ENCODE peak calls at places on chromosomes 16 and 17, in five cellular contexts. One of them, this sample, is unnamed.
A peak's percentile ranks its signal among the peaks of the same experiment; 100 is the strongest.

GRCh38 chr17:16407911-16408588 is 7.3 kb upstream of the TRPV2 start:
- DNase-seq in CD8-positive, alpha-beta memory T cell: no peak
- DNase-seq in mesenchymal stem cell: peak; percentile 75
- DNase-seq in BJ: no peak
- DNase-seq in SK-N-SH: peak; percentile 76
- DNase-seq in this sample: peak; percentile 64

GRCh38 chr16:17416461-17417221 is 54.1 kb downstream of the XYLT1 start:
- DNase-seq in CD8-positive, alpha-beta memory T cell: peak; percentile 51
- DNase-seq in mesenchymal stem cell: no peak
- DNase-seq in BJ: no peak
- DNase-seq in SK-N-SH: peak; percentile 32
- DNase-seq in this sample: no peak

GRCh38 chr17:17176341-17176740 is 29.8 kb downstream of the PLD6 start:
- DNase-seq in CD8-positive, alpha-beta memory T cell: no peak
- DNase-seq in mesenchymal stem cell: no peak
- DNase-seq in BJ: no peak
- DNase-seq in SK-N-SH: no peak
- DNase-seq in this sample: no peak

GRCh38 chr17:65527857-65528591 is 33.4 kb downstream of the AXIN2 start:
- DNase-seq in CD8-positive, alpha-beta memory T cell: no peak
- DNase-seq in mesenchymal stem cell: no peak
- DNase-seq in BJ: no peak
- DNase-seq in SK-N-SH: no peak
- DNase-seq in this sample: no peak

GRCh38 chr17:36485805-36486203 is 677 bp upstream of the ZNHIT3 start:
- DNase-seq in CD8-positive, alpha-beta memory T cell: no peak
- DNase-seq in mesenchymal stem cell: no peak
- DNase-seq in BJ: no peak
- DNase-seq in SK-N-SH: no peak
- DNase-seq in this sample: no peak

GRCh38 chr16:9090101-9090959 is 1.1 kb upstream of the HAPSTR1 start:
- DNase-seq in CD8-positive, alpha-beta memory T cell: peak; percentile 57
- DNase-seq in mesenchymal stem cell: peak; percentile 40
- DNase-seq in BJ: no peak
- DNase-seq in SK-N-SH: peak; percentile 72
- DNase-seq in this sample: no peak

GRCh38 chr16:57538235-57538711 is 1.9 kb upstream of the CCDC102A start:
- DNase-seq in CD8-positive, alpha-beta memory T cell: no peak
- DNase-seq in mesenchymal stem cell: no peak
- DNase-seq in BJ: no peak
- DNase-seq in SK-N-SH: no peak
- DNase-seq in this sample: no peak

GRCh38 chr16:17365591-17366298 is 105.0 kb downstream of the XYLT1 start:
- DNase-seq in CD8-positive, alpha-beta memory T cell: no peak
- DNase-seq in mesenchymal stem cell: no peak
- DNase-seq in BJ: no peak
- DNase-seq in SK-N-SH: no peak
- DNase-seq in this sample: no peak

GRCh38 chr17:36072431-36073121 is 8.5 kb downstream of the CCL18 start:
- DNase-seq in CD8-positive, alpha-beta memory T cell: peak; percentile 27
- DNase-seq in mesenchymal stem cell: peak; percentile 33
- DNase-seq in BJ: no peak
- DNase-seq in SK-N-SH: peak; percentile 62
- DNase-seq in this sample: peak; percentile 31

GRCh38 chr17:28193241-28193640 is 125.8 kb upstream of the TMEM97 start:
- DNase-seq in CD8-positive, alpha-beta memory T cell: no peak
- DNase-seq in mesenchymal stem cell: no peak
- DNase-seq in BJ: no peak
- DNase-seq in SK-N-SH: no peak
- DNase-seq in this sample: peak; percentile 14

GRCh38 chr16:19131809-19132777 is 18.3 kb downstream of the ITPRIPL2 start:
- DNase-seq in CD8-positive, alpha-beta memory T cell: no peak
- DNase-seq in mesenchymal stem cell: peak; percentile 72
- DNase-seq in BJ: no peak
- DNase-seq in SK-N-SH: no peak
- DNase-seq in this sample: no peak

GRCh38 chr17:17971431-17972125 is 622 bp downstream of the TOM1L2 start:
- DNase-seq in CD8-positive, alpha-beta memory T cell: peak; percentile 21
- DNase-seq in mesenchymal stem cell: peak; percentile 22
- DNase-seq in BJ: no peak
- DNase-seq in SK-N-SH: peak; percentile 52
- DNase-seq in this sample: no peak

GRCh38 chr17:76546556-76547182 is 6.8 kb downstream of the PRCD start:
- DNase-seq in CD8-positive, alpha-beta memory T cell: no peak
- DNase-seq in mesenchymal stem cell: peak; percentile 94
- DNase-seq in BJ: no peak
- DNase-seq in SK-N-SH: peak; percentile 23
- DNase-seq in this sample: peak; percentile 91

GRCh38 chr16:15899538-15900100 is 11.2 kb upstream of the CEP20 start:
- DNase-seq in CD8-positive, alpha-beta memory T cell: no peak
- DNase-seq in mesenchymal stem cell: peak; percentile 56
- DNase-seq in BJ: peak; percentile 30
- DNase-seq in SK-N-SH: no peak
- DNase-seq in this sample: peak; percentile 99

GRCh38 chr17:14329900-14330491 is 29.1 kb downstream of the HS3ST3B1 start:
- DNase-seq in CD8-positive, alpha-beta memory T cell: no peak
- DNase-seq in mesenchymal stem cell: no peak
- DNase-seq in BJ: no peak
- DNase-seq in SK-N-SH: no peak
- DNase-seq in this sample: no peak

GRCh38 chr16:72013389-72013788 is 4.8 kb downstream of the DHODH start:
- DNase-seq in CD8-positive, alpha-beta memory T cell: no peak
- DNase-seq in mesenchymal stem cell: no peak
- DNase-seq in BJ: no peak
- DNase-seq in SK-N-SH: no peak
- DNase-seq in this sample: peak; percentile 92

GRCh38 chr16:35908942-35909341 is 2449.5 kb downstream of the TP53TG3F start:
- DNase-seq in CD8-positive, alpha-beta memory T cell: no peak
- DNase-seq in mesenchymal stem cell: no peak
- DNase-seq in BJ: no peak
- DNase-seq in SK-N-SH: peak; percentile 1
- DNase-seq in this sample: no peak

GRCh38 chr16:57358527-57359095 is at the start of gene CCL22:
- DNase-seq in CD8-positive, alpha-beta memory T cell: no peak
- DNase-seq in mesenchymal stem cell: no peak
- DNase-seq in BJ: no peak
- DNase-seq in SK-N-SH: no peak
- DNase-seq in this sample: peak; percentile 68

GRCh38 chr16:53982631-53983042 is 278.7 kb downstream of the FTO start:
- DNase-seq in CD8-positive, alpha-beta memory T cell: no peak
- DNase-seq in mesenchymal stem cell: no peak
- DNase-seq in BJ: no peak
- DNase-seq in SK-N-SH: no peak
- DNase-seq in this sample: peak; percentile 45

GRCh38 chr17:82880620-82881019 is 40.8 kb upstream of the ZNF750 start:
- DNase-seq in CD8-positive, alpha-beta memory T cell: no peak
- DNase-seq in mesenchymal stem cell: no peak
- DNase-seq in BJ: no peak
- DNase-seq in SK-N-SH: no peak
- DNase-seq in this sample: no peak

GRCh38 chr17:6534846-6535514 is 21.4 kb downstream of the PITPNM3 start:
- DNase-seq in CD8-positive, alpha-beta memory T cell: no peak
- DNase-seq in mesenchymal stem cell: no peak
- DNase-seq in BJ: no peak
- DNase-seq in SK-N-SH: no peak
- DNase-seq in this sample: no peak

GRCh38 chr16:75591001-75591852 is 25.0 kb downstream of the GABARAPL2 start:
- DNase-seq in CD8-positive, alpha-beta memory T cell: no peak
- DNase-seq in mesenchymal stem cell: peak; percentile 47
- DNase-seq in BJ: peak; percentile 54
- DNase-seq in SK-N-SH: peak; percentile 54
- DNase-seq in this sample: peak; percentile 12

GRCh38 chr17:82848022-82848592 is 8.3 kb upstream of the ZNF750 start:
- DNase-seq in CD8-positive, alpha-beta memory T cell: peak; percentile 23
- DNase-seq in mesenchymal stem cell: no peak
- DNase-seq in BJ: no peak
- DNase-seq in SK-N-SH: no peak
- DNase-seq in this sample: peak; percentile 95

GRCh38 chr16:66441586-66442375 is 14.7 kb downstream of the BEAN1 start:
- DNase-seq in CD8-positive, alpha-beta memory T cell: no peak
- DNase-seq in mesenchymal stem cell: no peak
- DNase-seq in BJ: no peak
- DNase-seq in SK-N-SH: no peak
- DNase-seq in this sample: peak; percentile 61

GRCh38 chr16:67968440-67969285 is at the start of gene SLC12A4:
- DNase-seq in CD8-positive, alpha-beta memory T cell: peak; percentile 87
- DNase-seq in mesenchymal stem cell: peak; percentile 85
- DNase-seq in BJ: peak; percentile 18
- DNase-seq in SK-N-SH: peak; percentile 99
- DNase-seq in this sample: peak; percentile 68

GRCh38 chr17:17498606-17499301 is 2.6 kb upstream of the RASD1 start:
- DNase-seq in CD8-positive, alpha-beta memory T cell: no peak
- DNase-seq in mesenchymal stem cell: no peak
- DNase-seq in BJ: no peak
- DNase-seq in SK-N-SH: no peak
- DNase-seq in this sample: no peak

GRCh38 chr17:32928527-32929287 is 754 bp downstream of the TMEM98 start:
- DNase-seq in CD8-positive, alpha-beta memory T cell: no peak
- DNase-seq in mesenchymal stem cell: peak; percentile 46
- DNase-seq in BJ: no peak
- DNase-seq in SK-N-SH: no peak
- DNase-seq in this sample: no peak

GRCh38 chr17:77503916-77504651 is 363.3 kb downstream of the SEC14L1 start:
- DNase-seq in CD8-positive, alpha-beta memory T cell: no peak
- DNase-seq in mesenchymal stem cell: no peak
- DNase-seq in BJ: no peak
- DNase-seq in SK-N-SH: peak; percentile 59
- DNase-seq in this sample: no peak

GRCh38 chr16:68548947-68549346 is 9.9 kb downstream of the ZFP90 start:
- DNase-seq in CD8-positive, alpha-beta memory T cell: peak; percentile 71
- DNase-seq in mesenchymal stem cell: no peak
- DNase-seq in BJ: no peak
- DNase-seq in SK-N-SH: no peak
- DNase-seq in this sample: no peak

GRCh38 chr17:81794509-81794908 is 9.4 kb upstream of the GCGR start:
- DNase-seq in CD8-positive, alpha-beta memory T cell: no peak
- DNase-seq in mesenchymal stem cell: peak; percentile 37
- DNase-seq in BJ: no peak
- DNase-seq in SK-N-SH: no peak
- DNase-seq in this sample: no peak

GRCh38 chr16:84268661-84269060 is 26.0 kb upstream of the WFDC1 start:
- DNase-seq in CD8-positive, alpha-beta memory T cell: no peak
- DNase-seq in mesenchymal stem cell: no peak
- DNase-seq in BJ: no peak
- DNase-seq in SK-N-SH: no peak
- DNase-seq in this sample: no peak

DNA sequence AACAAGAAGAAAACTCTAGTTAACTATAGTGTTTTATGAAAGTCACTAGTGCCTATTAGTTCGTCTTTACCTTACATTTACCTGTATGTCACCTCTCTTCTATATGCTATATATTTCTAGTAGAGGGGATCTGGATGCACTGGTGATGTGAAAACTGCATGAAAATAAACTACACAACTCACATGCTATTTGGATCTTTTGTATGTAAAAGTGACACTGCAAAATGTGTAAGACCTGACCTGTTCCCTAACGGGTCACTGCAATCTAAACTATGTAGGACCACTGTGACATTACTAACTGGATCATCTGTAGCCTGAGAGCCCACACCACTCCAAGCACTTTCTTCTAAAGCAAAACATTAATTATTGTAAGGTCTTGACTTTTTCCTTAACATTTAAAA is 1.7 kb downstream of the BLMH start:
- DNase-seq in CD8-positive, alpha-beta memory T cell: no peak
- DNase-seq in mesenchymal stem cell: no peak
- DNase-seq in BJ: no peak
- DNase-seq in SK-N-SH: no peak
- DNase-seq in this sample: no peak
- H3K4me3 ChIP-seq in CD8-positive, alpha-beta memory T cell: no peak overlapping the region
- H3K4me3 ChIP-seq in mesenchymal stem cell: no peak overlapping the region
- H3K4me3 ChIP-seq in BJ: no peak overlapping the region
- H3K4me3 ChIP-seq in SK-N-SH: peak overlapping the region; percentile 91
- H3K4me3 ChIP-seq in this sample: no peak overlapping the region

GRCh38 chr17:48818361-48818841 is 1.4 kb upstream of the TTLL6 start:
- DNase-seq in CD8-positive, alpha-beta memory T cell: no peak
- DNase-seq in mesenchymal stem cell: no peak
- DNase-seq in BJ: no peak
- DNase-seq in SK-N-SH: peak; percentile 32
- DNase-seq in this sample: no peak
- H3K4me3 ChIP-seq in CD8-positive, alpha-beta memory T cell: no peak overlapping the region
- H3K4me3 ChIP-seq in mesenchymal stem cell: no peak overlapping the region
- H3K4me3 ChIP-seq in BJ: no peak overlapping the region
- H3K4me3 ChIP-seq in SK-N-SH: no peak overlapping the region
- H3K4me3 ChIP-seq in this sample: no peak overlapping the region

DNA sequence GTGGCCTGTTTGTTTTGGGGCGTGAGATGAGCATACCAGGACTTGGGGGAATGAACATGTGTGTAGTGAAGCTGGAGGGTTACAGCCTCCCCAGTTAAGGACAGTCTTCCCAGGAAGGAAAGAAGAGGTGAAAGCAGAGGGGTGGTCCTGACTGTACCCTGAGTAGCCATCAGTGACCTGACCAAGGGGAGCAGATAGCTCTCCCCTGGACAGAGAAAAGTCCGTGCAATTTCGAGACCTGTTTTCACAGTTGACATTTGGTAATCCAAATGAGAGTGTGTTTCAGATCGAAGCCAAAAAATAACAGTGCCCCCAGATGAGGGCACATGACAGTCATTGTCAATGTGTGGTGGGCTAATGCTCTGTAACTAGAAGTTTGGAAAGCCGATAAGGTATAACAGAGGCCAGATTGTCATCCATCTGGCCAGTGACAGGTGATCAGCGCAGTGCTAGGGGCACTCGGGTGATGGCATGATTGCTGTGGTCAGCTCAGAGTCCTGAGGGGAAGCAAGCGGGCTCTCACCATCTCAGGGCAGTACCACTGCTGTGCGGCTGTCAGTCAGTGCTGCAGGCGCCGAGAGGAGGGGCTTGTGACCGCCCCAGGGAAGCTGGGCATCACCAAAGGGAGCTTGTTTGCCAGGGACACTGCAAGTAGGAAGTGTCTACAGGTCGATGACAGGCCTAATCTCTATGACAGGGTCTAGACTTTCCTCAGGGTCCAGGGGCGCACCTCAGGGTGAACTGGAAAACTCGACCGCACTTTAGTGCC is 1.1 kb upstream of the NME2 start:
- DNase-seq in CD8-positive, alpha-beta memory T cell: no peak
- DNase-seq in mesenchymal stem cell: no peak
- DNase-seq in BJ: no peak
- DNase-seq in SK-N-SH: peak; percentile 44
- DNase-seq in this sample: no peak
- H3K4me3 ChIP-seq in CD8-positive, alpha-beta memory T cell: peak overlapping the region; percentile 51
- H3K4me3 ChIP-seq in mesenchymal stem cell: peak overlapping the region; percentile 4
- H3K4me3 ChIP-seq in BJ: peak overlapping the region; percentile 90
- H3K4me3 ChIP-seq in SK-N-SH: peak overlapping the region; percentile 95
- H3K4me3 ChIP-seq in this sample: peak overlapping the region; percentile 86

GRCh38 chr16:1978476-1979120 is 2.7 kb downstream of the NOXO1 start:
- DNase-seq in CD8-positive, alpha-beta memory T cell: no peak
- DNase-seq in mesenchymal stem cell: no peak
- DNase-seq in BJ: no peak
- DNase-seq in SK-N-SH: no peak
- DNase-seq in this sample: no peak
- H3K4me3 ChIP-seq in CD8-positive, alpha-beta memory T cell: no peak overlapping the region
- H3K4me3 ChIP-seq in mesenchymal stem cell: no peak overlapping the region
- H3K4me3 ChIP-seq in BJ: no peak overlapping the region
- H3K4me3 ChIP-seq in SK-N-SH: no peak overlapping the region
- H3K4me3 ChIP-seq in this sample: peak overlapping the region; percentile 42

This sample was measured in epithelial cell of esophagus.